ENCODE peak calls at places on chromosomes 3 and 15, in seven cellular contexts. C is foreskin keratinocyte, Q is tibial nerve, J is BE2C, X is GM12864, H is thoracic aorta, I is fibroblast of lung. A is an unnamed sample.

GRCh38 chr3:150236683-150237082 is 171.4 kb upstream of the TSC22D2 start:
- DNase-seq in C (no peak), Q (no peak), J (no peak), X (no peak), H (no peak), I (no peak), A (no peak)

GRCh38 chr3:194575484-194576210 is 57.6 kb downstream of the TMEM44 start:
- DNase-seq in C (no peak), Q (peak), J (no peak), X (no peak), H (no peak), I (peak), A (no peak)

GRCh38 chr15:85618956-85619491 is 175.7 kb downstream of the KLHL25 start:
- DNase-seq in C (peak), Q (peak), J (no peak), X (peak), H (peak), I (peak), A (peak)

GRCh38 chr3:189841474-189842205 is 210.5 kb downstream of the TP63 start:
- DNase-seq in C (peak), Q (no peak), J (no peak), X (no peak), H (no peak), I (peak), A (no peak)

GRCh38 chr3:8239718-8240698 is 261.6 kb upstream of the LMCD1 start:
- DNase-seq in C (no peak), Q (no peak), J (peak), X (peak), H (no peak), I (peak), A (no peak)

GRCh38 chr3:20041197-20041780 is 1.0 kb downstream of the KAT2B start:
- DNase-seq in C (no peak), Q (peak), J (peak), X (no peak), H (peak), I (peak), A (peak)

GRCh38 chr3:104279617-104280016 is 1087.1 kb upstream of the ALCAM start:
- DNase-seq in C (peak), Q (no peak), J (no peak), X (no peak), H (no peak), I (peak), A (no peak)

GRCh38 chr3:58038675-58039302 is 30.6 kb downstream of the FLNB start:
- DNase-seq in C (no peak), Q (no peak), J (no peak), X (no peak), H (no peak), I (no peak), A (no peak)

GRCh38 chr3:64223809-64224570 is 1.3 kb downstream of the PRICKLE2 start:
- DNase-seq in C (no peak), Q (no peak), J (no peak), X (no peak), H (no peak), I (peak), A (no peak)

GRCh38 chr3:180284331-180285110 is 247.8 kb upstream of the PEX5L start:
- DNase-seq in C (no peak), Q (no peak), J (no peak), X (no peak), H (no peak), I (no peak), A (no peak)

GRCh38 chr3:10983219-10983916 is 9.2 kb upstream of the SLC6A1 start:
- DNase-seq in C (peak), Q (peak), J (no peak), X (no peak), H (no peak), I (peak), A (no peak)

GRCh38 chr3:180275176-180275575 is 238.4 kb upstream of the PEX5L start:
- DNase-seq in C (no peak), Q (no peak), J (no peak), X (no peak), H (no peak), I (no peak), A (no peak)

GRCh38 chr3:105835606-105836005 is 33.2 kb downstream of the CBLB start:
- DNase-seq in C (no peak), Q (no peak), J (no peak), X (no peak), H (no peak), I (no peak), A (no peak)

GRCh38 chr3:30353711-30354467 is 252.5 kb upstream of the TGFBR2 start:
- DNase-seq in C (peak), Q (no peak), J (no peak), X (peak), H (no peak), I (no peak), A (peak)

GRCh38 chr15:74620636-74621545 is 5.3 kb downstream of the CLK3 start:
- DNase-seq in C (no peak), Q (peak), J (peak), X (no peak), H (peak), I (peak), A (peak)

GRCh38 chr3:144491333-144491732 is 519.7 kb downstream of the DIPK2A start:
- DNase-seq in C (no peak), Q (no peak), J (no peak), X (no peak), H (no peak), I (no peak), A (no peak)

GRCh38 chr15:56524915-56525314 is 60.0 kb upstream of the MNS1 start:
- DNase-seq in C (no peak), Q (no peak), J (no peak), X (no peak), H (no peak), I (peak), A (no peak)

GRCh38 chr3:149898771-149899170 is 71.9 kb downstream of the PFN2 start:
- DNase-seq in C (no peak), Q (no peak), J (no peak), X (no peak), H (no peak), I (peak), A (no peak)

GRCh38 chr15:37490707-37491106 is 390.4 kb upstream of the MEIS2 start:
- DNase-seq in C (no peak), Q (no peak), J (no peak), X (no peak), H (no peak), I (no peak), A (no peak)

GRCh38 chr15:36632196-36632595 is 52.8 kb downstream of the CDIN1 start:
- DNase-seq in C (peak), Q (no peak), J (no peak), X (no peak), H (no peak), I (peak), A (no peak)

GRCh38 chr3:38574411-38575278 is 74.8 kb downstream of the SCN5A start:
- DNase-seq in C (no peak), Q (no peak), J (peak), X (no peak), H (no peak), I (peak), A (no peak)

GRCh38 chr15:70420421-70421196 is 322.9 kb upstream of the TLE3 start:
- DNase-seq in C (no peak), Q (no peak), J (peak), X (no peak), H (no peak), I (no peak), A (no peak)

GRCh38 chr3:41118461-41119385 is 80.6 kb upstream of the CTNNB1 start:
- DNase-seq in C (no peak), Q (no peak), J (no peak), X (no peak), H (no peak), I (no peak), A (no peak)

GRCh38 chr3:154904328-154904727 is 175.8 kb upstream of the MME start:
- DNase-seq in C (no peak), Q (no peak), J (no peak), X (no peak), H (no peak), I (peak), A (no peak)

GRCh38 chr3:170233532-170233931 is 11.3 kb downstream of the PRKCI start:
- DNase-seq in C (no peak), Q (no peak), J (no peak), X (no peak), H (no peak), I (peak), A (no peak)

GRCh38 chr3:195352895-195353488 is 82.0 kb upstream of the XXYLT1 start:
- DNase-seq in C (peak), Q (no peak), J (no peak), X (no peak), H (no peak), I (peak), A (no peak)

DNA sequence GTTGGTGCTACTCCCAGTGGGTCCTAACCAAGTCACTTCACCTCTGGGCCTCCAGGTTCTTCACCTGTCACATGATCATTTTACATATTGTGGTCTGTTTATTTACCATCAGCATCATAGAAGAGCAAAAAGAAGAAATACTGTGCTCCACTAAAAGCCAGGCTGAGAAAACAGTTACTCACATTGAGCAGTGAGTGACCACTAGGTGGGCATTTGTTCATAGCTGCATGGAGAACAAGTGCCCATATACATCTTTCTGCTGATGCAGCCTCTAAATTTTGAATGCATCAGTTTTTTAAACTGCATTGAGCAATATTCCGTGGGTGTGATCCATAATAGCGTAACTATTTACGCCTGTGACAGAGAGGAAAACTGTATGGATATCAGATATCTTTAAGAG is 76.2 kb downstream of the DCUN1D1 start:
- DNase-seq in C (no peak), Q (no peak), J (no peak), X (no peak), H (no peak), I (no peak), A (no peak)
- TF ChIP-seq CTCF in C (no peak), Q (no peak), J (peak), X (no peak), H (no peak), I (no peak), A (no peak)

GRCh38 chr3:128131897-128132646 is 8.5 kb upstream of the RUVBL1 start:
- DNase-seq in C (no peak), Q (no peak), J (no peak), X (no peak), H (no peak), I (no peak), A (no peak)

DNA sequence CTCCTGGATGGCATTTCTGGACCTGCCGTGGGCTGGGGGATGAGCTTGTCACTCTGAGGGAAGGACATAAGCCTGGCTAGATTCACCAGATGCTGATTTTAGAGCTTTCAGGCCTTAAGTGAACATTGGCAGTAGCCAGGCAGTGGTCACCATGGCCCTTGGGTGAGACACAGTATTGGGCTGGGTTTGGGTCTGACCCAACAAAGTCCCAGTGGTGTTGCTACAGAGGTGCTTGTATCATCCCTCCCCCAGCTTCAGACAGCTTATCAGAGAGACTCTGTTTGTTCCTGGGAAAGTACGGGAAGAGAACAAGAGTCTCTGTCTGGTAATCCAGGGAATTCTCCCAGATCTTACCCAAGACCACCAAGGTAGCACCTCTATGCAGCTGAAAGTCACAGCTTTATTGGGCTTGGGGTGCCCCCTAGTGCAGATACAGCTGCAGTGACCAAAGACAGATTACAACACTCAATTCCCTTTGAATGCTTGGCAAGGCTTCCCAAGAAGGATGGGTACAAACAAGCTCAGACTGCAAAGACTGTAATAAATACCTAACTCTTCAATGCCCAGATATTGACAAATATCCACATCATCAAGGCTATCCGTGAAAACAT is 9.8 kb upstream of the RUVBL1 start:
- DNase-seq in C (no peak), Q (no peak), J (peak), X (no peak), H (no peak), I (peak), A (peak)
- TF ChIP-seq CTCF in C (peak), Q (peak), J (peak), X (peak), H (no peak), I (peak), A (peak)

DNA sequence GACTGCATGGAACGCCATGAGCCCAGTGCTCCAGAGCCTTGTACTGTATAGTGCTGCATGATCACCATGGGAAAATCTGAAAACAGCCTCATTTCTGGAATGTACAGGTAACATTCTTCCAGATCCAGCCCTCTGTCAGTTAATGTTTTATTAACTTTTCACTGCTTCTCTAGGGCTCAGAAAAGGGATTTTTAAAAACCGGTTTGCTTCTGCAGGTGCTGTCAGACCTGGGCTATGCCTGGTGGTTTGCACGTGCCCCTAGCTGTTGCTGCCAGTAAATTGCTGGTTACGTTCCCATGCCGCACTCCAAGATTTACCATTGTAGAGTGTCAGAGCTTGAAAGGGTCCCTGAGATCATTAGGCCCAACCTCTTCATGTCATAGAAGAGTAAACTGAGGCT is 9.0 kb downstream of the SNAPC5 start:
- DNase-seq in C (no peak), Q (no peak), J (no peak), X (no peak), H (no peak), I (no peak), A (no peak)
- TF ChIP-seq CTCF in C (no peak), Q (no peak), J (no peak), X (no peak), H (no peak), I (no peak), A (no peak)

DNA sequence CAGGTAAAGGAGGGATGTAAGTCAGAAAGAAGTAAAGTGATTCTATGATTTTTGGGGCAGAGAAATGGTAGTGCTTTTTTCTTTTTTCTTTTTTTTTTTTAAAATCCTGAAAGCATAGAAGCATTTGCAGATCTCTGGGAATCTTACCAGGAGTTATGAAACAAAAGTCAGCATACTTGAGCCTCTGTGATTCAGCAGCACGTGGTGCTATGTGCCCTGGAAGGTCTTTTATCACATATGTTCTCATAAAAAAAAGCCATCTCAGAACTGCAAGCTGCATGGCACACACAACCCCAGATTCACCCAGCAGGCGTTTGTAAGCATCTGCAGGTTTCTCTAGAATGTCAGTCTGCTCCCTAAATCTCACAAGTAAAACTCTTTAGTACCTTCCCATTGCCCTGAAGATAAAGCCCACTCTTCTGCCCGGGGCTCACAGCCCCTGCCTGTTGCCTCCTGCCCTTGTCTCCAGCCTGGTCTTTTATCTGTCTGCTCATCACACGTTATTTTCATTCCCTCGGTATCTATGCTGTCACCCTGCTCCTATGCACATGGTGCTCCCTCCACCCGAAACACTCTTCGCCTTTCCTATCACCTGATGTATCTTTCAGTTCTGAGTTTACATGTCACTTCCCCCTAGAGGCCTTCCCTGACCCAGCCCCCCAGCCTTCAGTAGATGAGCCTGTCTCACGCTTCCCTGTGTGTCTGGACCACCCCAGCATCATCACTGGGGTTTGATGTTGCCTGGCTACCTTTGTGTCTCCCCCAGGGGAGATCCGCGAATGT is 72.4 kb downstream of the CHDH start:
- DNase-seq in C (peak), Q (peak), J (no peak), X (peak), H (peak), I (peak), A (no peak)
- TF ChIP-seq CTCF in C (no peak), Q (no peak), J (no peak), X (no peak), H (no peak), I (no peak), A (no peak)

GRCh38 chr15:48304398-48304797 is 26.8 kb upstream of the DUT start:
- DNase-seq in C (no peak), Q (no peak), J (no peak), X (no peak), H (no peak), I (no peak), A (no peak)

GRCh38 chr15:48300038-48300437 is 31.2 kb upstream of the DUT start:
- DNase-seq in C (no peak), Q (no peak), J (no peak), X (no peak), H (no peak), I (no peak), A (no peak)

GRCh38 chr15:48297668-48298067 is 33.6 kb upstream of the DUT start:
- DNase-seq in C (no peak), Q (no peak), J (no peak), X (no peak), H (no peak), I (no peak), A (no peak)

GRCh38 chr15:48298914-48299313 is 32.3 kb upstream of the DUT start:
- DNase-seq in C (no peak), Q (no peak), J (no peak), X (no peak), H (no peak), I (no peak), A (no peak)
- TF ChIP-seq CTCF in C (no peak), Q (no peak), J (no peak), X (no peak), H (no peak), I (no peak), A (no peak)

GRCh38 chr3:135927170-135927569 is 38.4 kb upstream of the PPP2R3A start:
- DNase-seq in C (peak), Q (no peak), J (no peak), X (no peak), H (no peak), I (no peak), A (no peak)

GRCh38 chr3:135926664-135927063 is 38.9 kb upstream of the PPP2R3A start:
- DNase-seq in C (no peak), Q (no peak), J (no peak), X (no peak), H (no peak), I (no peak), A (no peak)

GRCh38 chr3:135924506-135924905 is 41.0 kb upstream of the PPP2R3A start:
- DNase-seq in C (no peak), Q (no peak), J (no peak), X (no peak), H (no peak), I (no peak), A (no peak)

GRCh38 chr3:135930243-135930642 is 35.3 kb upstream of the PPP2R3A start:
- DNase-seq in C (no peak), Q (no peak), J (no peak), X (no peak), H (no peak), I (no peak), A (no peak)

DNA sequence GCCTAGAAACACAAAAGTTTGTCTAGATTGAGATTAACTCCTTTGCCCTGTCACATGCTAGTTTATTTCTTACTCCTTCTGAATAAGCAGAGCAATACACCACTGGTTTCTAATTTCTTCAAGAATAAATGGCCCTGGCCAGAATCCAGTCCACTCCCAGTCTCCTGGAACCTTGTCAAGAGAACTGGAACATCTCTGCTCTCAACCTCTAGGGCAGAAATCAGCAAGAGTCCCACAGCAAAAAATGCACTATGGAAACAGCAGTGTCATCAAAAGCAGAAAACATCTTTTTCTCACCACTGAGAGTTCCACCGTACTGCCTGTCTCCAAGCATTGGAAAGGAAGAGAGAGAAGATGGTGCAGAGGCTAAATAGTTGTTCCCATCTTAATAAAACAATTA is 35.9 kb upstream of the PPP2R3A start:
- DNase-seq in C (no peak), Q (peak), J (no peak), X (no peak), H (no peak), I (peak), A (no peak)
- TF ChIP-seq CTCF in C (no peak), Q (no peak), J (no peak), X (no peak), H (no peak), I (no peak), A (no peak)

GRCh38 chr3:50983887-50984286 is 309.2 kb downstream of the DOCK3 start:
- DNase-seq in C (no peak), Q (no peak), J (no peak), X (no peak), H (no peak), I (no peak), A (no peak)

GRCh38 chr3:50982540-50983325 is 308.0 kb downstream of the DOCK3 start:
- DNase-seq in C (no peak), Q (no peak), J (no peak), X (no peak), H (no peak), I (no peak), A (no peak)

DNA sequence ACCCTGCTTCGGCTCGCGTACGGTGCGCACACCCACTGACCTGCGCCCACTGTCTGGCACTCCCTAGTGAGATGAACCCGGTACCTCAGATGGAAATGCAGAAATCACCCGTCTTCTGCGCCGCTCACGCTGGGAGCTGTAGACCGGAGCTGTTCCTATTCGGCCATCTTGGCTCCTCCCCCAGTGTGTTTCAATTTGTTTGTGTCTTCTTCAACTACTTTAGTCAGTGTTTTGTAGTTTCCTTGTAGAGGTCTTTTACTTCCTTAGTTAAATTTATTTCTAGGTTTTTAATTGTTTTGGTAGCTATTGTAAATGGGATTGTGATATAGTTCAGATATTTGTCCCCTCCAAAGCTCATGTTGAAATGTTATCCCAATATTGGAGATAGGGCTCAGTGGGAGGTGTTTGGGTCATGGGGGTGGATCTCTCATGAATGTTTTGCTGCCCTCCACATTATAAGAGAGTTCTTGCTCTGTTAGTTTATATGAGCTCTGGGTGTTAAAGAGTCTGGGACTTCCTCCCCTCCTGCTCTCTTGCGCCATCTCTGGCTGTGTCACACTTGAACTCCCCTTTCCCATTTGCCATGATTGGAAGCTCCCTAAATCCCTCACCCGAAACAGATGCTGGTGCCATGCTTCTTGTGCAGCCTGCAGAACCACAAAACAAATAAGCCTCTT is 304.4 kb downstream of the DOCK3 start:
- DNase-seq in C (no peak), Q (no peak), J (no peak), X (no peak), H (no peak), I (no peak), A (no peak)
- TF ChIP-seq CTCF in C (no peak), Q (no peak), J (peak), X (peak), H (no peak), I (no peak), A (no peak)

A was measured in CD4-positive, alpha-beta T cell.